ENCODE peak calls at places on chromosomes 6 and 20, in five cellular contexts. M is A673, B is fibroblast of lung, H is cardiac muscle cell, V is heart left ventricle. G is an unnamed sample. For H3K9me3, the result is how much of the 10 kb centered on the place peaks cover.

GRCh38 chr6:87366428-87366827 is 21.8 kb downstream of the C6orf163 start:
- DNase-seq in M (no peak), B (peak), H (no peak), V (no peak), G (no peak)

GRCh38 chr6:103797738-103798137 is 1062.0 kb downstream of the HACE1 start:
- DNase-seq in M (peak), B (no peak), H (no peak), V (no peak), G (peak)

GRCh38 chr6:169487579-169488205 is 214.1 kb downstream of the WDR27 start:
- DNase-seq in M (no peak), B (peak), H (no peak), V (no peak), G (no peak)

GRCh38 chr20:23227976-23228375 is 122.6 kb upstream of the NXT1 start:
- DNase-seq in M (no peak), B (peak), H (no peak), V (no peak), G (no peak)

GRCh38 chr6:170542031-170542719 is 10.9 kb downstream of the PSMB1 start:
- DNase-seq in M (no peak), B (peak), H (no peak), V (no peak), G (no peak)

GRCh38 chr6:2353412-2354137 is 108.2 kb upstream of the GMDS start:
- DNase-seq in M (peak), B (peak), H (peak), V (peak), G (peak)

GRCh38 chr6:106444777-106445507 is 84.4 kb downstream of the CRYBG1 start:
- DNase-seq in M (peak), B (peak), H (peak), V (no peak), G (peak)

GRCh38 chr6:170367241-170367640 is 60.7 kb downstream of the FAM120B start:
- DNase-seq in M (no peak), B (no peak), H (no peak), V (no peak), G (no peak)

GRCh38 chr6:147395158-147395557 is 113.3 kb upstream of the SAMD5 start:
- DNase-seq in M (peak), B (peak), H (no peak), V (no peak), G (no peak)

GRCh38 chr6:104711371-104711770 is 148.3 kb downstream of the HACE1 start:
- DNase-seq in M (no peak), B (peak), H (no peak), V (no peak), G (no peak)

GRCh38 chr6:3726421-3726820 is 25.1 kb downstream of the PXDC1 start:
- DNase-seq in M (no peak), B (no peak), H (no peak), V (no peak), G (no peak)

GRCh38 chr6:9412951-9413559 is 977.7 kb upstream of the SLC35B3 start:
- DNase-seq in M (peak), B (no peak), H (peak), V (peak), G (peak)

GRCh38 chr20:4507288-4507719 is 214.4 kb upstream of the PRND start:
- DNase-seq in M (peak), B (peak), H (no peak), V (no peak), G (no peak)

GRCh38 chr6:158793432-158793831 is 25.7 kb downstream of the EZR start:
- DNase-seq in M (peak), B (peak), H (peak), V (no peak), G (peak)
- TF ChIP-seq CTCF in M (peak), B (peak), H (peak), V (peak), G (peak)

DNA sequence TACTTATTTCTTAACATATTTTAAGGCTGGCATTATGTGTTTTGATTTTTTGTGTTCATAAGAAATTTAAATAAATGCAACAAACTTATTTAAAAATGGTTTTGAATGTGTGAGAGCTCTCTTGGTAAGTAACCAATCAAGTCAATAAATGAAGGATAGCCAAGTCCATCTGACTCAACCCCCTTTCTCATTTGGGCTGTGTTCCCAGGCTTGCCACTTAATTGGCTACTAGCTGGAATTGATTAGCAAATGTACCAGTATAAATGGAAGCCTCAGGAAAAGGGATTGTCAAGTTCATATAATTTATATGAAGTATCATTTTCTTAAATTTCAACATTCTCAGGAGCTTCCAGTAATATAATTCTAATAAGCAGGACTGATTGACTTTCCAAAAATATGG is 614.8 kb downstream of the CDH26 start:
- DNase-seq in M (no peak), B (no peak), H (no peak), V (no peak), G (no peak)
- H3K9me3 ChIP-seq in M (under half), B (under half), H (under half), V (under half), G (under half)

GRCh38 chr20:25309395-25310267 is 61.7 kb downstream of the PYGB start:
- DNase-seq in M (no peak), B (peak), H (no peak), V (no peak), G (no peak)
- TF ChIP-seq CTCF in M (no peak), B (no peak), H (no peak), V (no peak), G (no peak)

GRCh38 chr20:56195946-56196345 is 52.6 kb upstream of the MC3R start:
- DNase-seq in M (peak), B (no peak), H (no peak), V (no peak), G (no peak)

DNA sequence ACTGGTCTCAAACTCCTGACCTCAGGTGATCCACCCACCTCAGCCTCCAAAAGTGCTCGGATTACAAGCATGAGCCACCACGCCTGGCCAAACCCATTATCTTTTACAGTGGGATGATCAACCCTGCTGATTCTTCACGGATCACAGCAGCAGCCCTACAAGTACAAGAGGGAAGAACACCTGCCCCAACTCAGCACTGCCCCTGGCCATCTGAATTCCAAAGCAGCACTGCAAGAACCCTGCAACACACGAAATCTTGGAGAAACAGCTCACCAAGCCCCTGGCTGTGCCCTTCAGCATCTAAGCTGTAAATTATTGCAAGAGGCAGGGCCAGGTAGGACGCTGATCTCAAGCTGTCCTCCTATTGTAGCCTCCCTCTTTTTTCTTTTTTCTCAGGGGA is 54.5 kb upstream of the MC3R start:
- DNase-seq in M (no peak), B (no peak), H (no peak), V (no peak), G (no peak)
- H3K9me3 ChIP-seq in M (under half), B (under half), H (under half), V (under half), G (under half)

GRCh38 chr6:158131926-158132325 is 36.1 kb downstream of the SERAC1 start:
- DNase-seq in M (peak), B (peak), H (peak), V (no peak), G (peak)
- TF ChIP-seq CTCF in M (peak), B (peak), H (peak), V (no peak), G (peak)